ENCODE peak calls at places on chromosomes 5 and 9, in ten cellular contexts. W is cardiac muscle cell, Q is IMR-90, I is astrocyte of the spinal cord, U is WTC11, E is OCI-LY7, K is epithelial cell of esophagus, O is Calu3, D is H9, M is GM13977. X is an unnamed sample.

GRCh38 chr5:78823196-78823595 is 161.9 kb downstream of the ARSB start:
- DNase-seq in W (no peak), Q (no peak), I (no peak), U (no peak), E (no peak), K (no peak), O (no peak), D (no peak), M (no peak), X (no peak)

GRCh38 chr9:3968891-3969290 is 331.0 kb downstream of the GLIS3 start:
- DNase-seq in W (no peak), Q (peak), I (no peak), U (no peak), E (no peak), K (peak), O (peak), D (no peak), M (no peak), X (no peak)

GRCh38 chr5:119583684-119584083 is 45.7 kb upstream of the FAM170A start:
- DNase-seq in W (no peak), Q (no peak), I (no peak), U (no peak), E (no peak), K (peak), O (no peak), D (no peak), M (no peak), X (no peak)

GRCh38 chr9:136349546-136349945 is 14.0 kb downstream of the DNLZ start:
- DNase-seq in W (no peak), Q (no peak), I (no peak), U (no peak), E (no peak), K (no peak), O (no peak), D (no peak), M (no peak), X (no peak)

GRCh38 chr5:134226441-134227192 is 744 bp upstream of the PPP2CA start:
- DNase-seq in W (no peak), Q (peak), I (no peak), U (no peak), E (no peak), K (peak), O (no peak), D (no peak), M (no peak), X (no peak)

GRCh38 chr9:17082343-17082742 is 52.5 kb upstream of the CNTLN start:
- DNase-seq in W (peak), Q (peak), I (peak), U (peak), E (no peak), K (no peak), O (no peak), D (peak), M (no peak), X (peak)

GRCh38 chr9:110015759-110016158 is 192.2 kb downstream of the C9orf152 start:
- DNase-seq in W (no peak), Q (peak), I (peak), U (no peak), E (no peak), K (peak), O (no peak), D (no peak), M (no peak), X (peak)

GRCh38 chr9:4905135-4905490 is 80.0 kb upstream of the JAK2 start:
- DNase-seq in W (no peak), Q (no peak), I (no peak), U (no peak), E (no peak), K (no peak), O (no peak), D (no peak), M (no peak), X (no peak)

GRCh38 chr9:30925635-30926034 is 1458.8 kb upstream of the ACO1 start:
- DNase-seq in W (no peak), Q (no peak), I (no peak), U (no peak), E (no peak), K (peak), O (no peak), D (no peak), M (no peak), X (no peak)

GRCh38 chr5:71573611-71574010 is 13.5 kb upstream of the MCCC2 start:
- DNase-seq in W (peak), Q (no peak), I (no peak), U (no peak), E (no peak), K (no peak), O (no peak), D (no peak), M (no peak), X (no peak)

GRCh38 chr5:415928-416635 is 26.9 kb upstream of the EXOC3 start:
- DNase-seq in W (no peak), Q (no peak), I (no peak), U (peak), E (no peak), K (no peak), O (no peak), D (no peak), M (peak), X (no peak)

GRCh38 chr5:127871448-127872153 is 168.4 kb downstream of the CCDC192 start:
- DNase-seq in W (no peak), Q (no peak), I (peak), U (no peak), E (no peak), K (peak), O (no peak), D (no peak), M (no peak), X (no peak)

GRCh38 chr5:179120421-179120861 is 60.3 kb downstream of the ZNF354C start:
- DNase-seq in W (no peak), Q (no peak), I (no peak), U (no peak), E (no peak), K (no peak), O (no peak), D (no peak), M (no peak), X (no peak)

GRCh38 chr9:83637389-83637788 is 14.4 kb downstream of the IDNK start:
- DNase-seq in W (no peak), Q (no peak), I (no peak), U (no peak), E (no peak), K (no peak), O (no peak), D (no peak), M (no peak), X (no peak)

GRCh38 chr9:99445377-99445891 is 223.4 kb downstream of the SEC61B start:
- DNase-seq in W (peak), Q (peak), I (peak), U (no peak), E (no peak), K (peak), O (no peak), D (no peak), M (no peak), X (peak)

GRCh38 chr5:31194458-31194808 is 947 bp downstream of the CDH6 start:
- DNase-seq in W (peak), Q (peak), I (peak), U (no peak), E (no peak), K (no peak), O (no peak), D (no peak), M (no peak), X (no peak)

GRCh38 chr9:93898502-93899426 is 56.4 kb downstream of the BARX1 start:
- DNase-seq in W (no peak), Q (no peak), I (no peak), U (peak), E (no peak), K (no peak), O (no peak), D (peak), M (no peak), X (no peak)

GRCh38 chr9:138017200-138017599 is 139.6 kb downstream of the CACNA1B start:
- DNase-seq in W (no peak), Q (no peak), I (no peak), U (no peak), E (no peak), K (no peak), O (no peak), D (no peak), M (no peak), X (no peak)

GRCh38 chr9:35814106-35814840 is 569 bp downstream of the HINT2 start:
- DNase-seq in W (peak), Q (peak), I (peak), U (peak), E (peak), K (peak), O (peak), D (peak), M (peak), X (no peak)

GRCh38 chr9:101468116-101468515 is 32.5 kb upstream of the ALDOB start:
- DNase-seq in W (no peak), Q (no peak), I (no peak), U (no peak), E (no peak), K (no peak), O (no peak), D (no peak), M (no peak), X (no peak)

GRCh38 chr5:120228262-120229031 is 235.7 kb upstream of the PRR16 start:
- DNase-seq in W (no peak), Q (no peak), I (no peak), U (peak), E (no peak), K (peak), O (no peak), D (peak), M (no peak), X (no peak)

GRCh38 chr9:4567601-4568000 is 77.3 kb downstream of the SLC1A1 start:
- DNase-seq in W (no peak), Q (no peak), I (no peak), U (no peak), E (no peak), K (peak), O (no peak), D (no peak), M (no peak), X (no peak)

GRCh38 chr9:136808075-136808780 is 480 bp downstream of the RABL6 start:
- DNase-seq in W (peak), Q (no peak), I (no peak), U (no peak), E (peak), K (no peak), O (peak), D (peak), M (peak), X (no peak)

GRCh38 chr5:178296066-178296465 is 63.5 kb upstream of the PHYKPL start:
- DNase-seq in W (no peak), Q (no peak), I (no peak), U (no peak), E (no peak), K (no peak), O (no peak), D (no peak), M (no peak), X (no peak)

GRCh38 chr5:168734657-168735344 is 155.6 kb upstream of the PANK3 start:
- DNase-seq in W (no peak), Q (peak), I (no peak), U (no peak), E (no peak), K (no peak), O (no peak), D (no peak), M (peak), X (no peak)

GRCh38 chr9:70403166-70403565 is 11.3 kb downstream of the KLF9 start:
- DNase-seq in W (no peak), Q (no peak), I (no peak), U (no peak), E (no peak), K (no peak), O (no peak), D (no peak), M (no peak), X (no peak)

GRCh38 chr5:123116063-123116462 is 27.0 kb downstream of the PRDM6 start:
- DNase-seq in W (no peak), Q (peak), I (no peak), U (no peak), E (no peak), K (no peak), O (no peak), D (no peak), M (no peak), X (no peak)

GRCh38 chr9:123550797-123551196 is 194.8 kb downstream of the CRB2 start:
- DNase-seq in W (peak), Q (no peak), I (no peak), U (peak), E (no peak), K (no peak), O (no peak), D (peak), M (no peak), X (no peak)

GRCh38 chr9:20996809-20997208 is 34.6 kb downstream of the HACD4 start:
- DNase-seq in W (no peak), Q (no peak), I (no peak), U (no peak), E (peak), K (no peak), O (no peak), D (no peak), M (no peak), X (no peak)

GRCh38 chr9:129497064-129497836 is 123.7 kb downstream of the C9orf50 start:
- DNase-seq in W (no peak), Q (no peak), I (no peak), U (no peak), E (no peak), K (no peak), O (no peak), D (peak), M (no peak), X (no peak)

GRCh38 chr9:90870646-90871326 is 69.2 kb downstream of the SYK start:
- DNase-seq in W (peak), Q (peak), I (peak), U (no peak), E (peak), K (peak), O (peak), D (no peak), M (peak), X (peak)

GRCh38 chr5:171168177-171168576 is 140.9 kb upstream of the TLX3 start:
- DNase-seq in W (no peak), Q (no peak), I (no peak), U (no peak), E (no peak), K (no peak), O (no peak), D (no peak), M (no peak), X (no peak)

GRCh38 chr5:95446560-95447221 is 55.5 kb downstream of the FAM81B start:
- DNase-seq in W (no peak), Q (peak), I (peak), U (no peak), E (no peak), K (peak), O (no peak), D (no peak), M (no peak), X (peak)

GRCh38 chr9:133360400-133361393 is 4.3 kb downstream of the SURF2 start:
- DNase-seq in W (no peak), Q (no peak), I (no peak), U (no peak), E (no peak), K (no peak), O (no peak), D (no peak), M (no peak), X (no peak)

GRCh38 chr9:133361507-133362092 is 5.2 kb downstream of the SURF2 start:
- DNase-seq in W (no peak), Q (no peak), I (no peak), U (no peak), E (no peak), K (no peak), O (no peak), D (no peak), M (no peak), X (no peak)

GRCh38 chr9:133362359-133363044 is 6.2 kb downstream of the SURF2 start:
- DNase-seq in W (no peak), Q (no peak), I (no peak), U (no peak), E (no peak), K (peak), O (no peak), D (no peak), M (no peak), X (no peak)

GRCh38 chr9:133357656-133358055 is 1.3 kb downstream of the SURF2 start:
- DNase-seq in W (no peak), Q (no peak), I (no peak), U (no peak), E (no peak), K (no peak), O (no peak), D (no peak), M (no peak), X (no peak)

DNA sequence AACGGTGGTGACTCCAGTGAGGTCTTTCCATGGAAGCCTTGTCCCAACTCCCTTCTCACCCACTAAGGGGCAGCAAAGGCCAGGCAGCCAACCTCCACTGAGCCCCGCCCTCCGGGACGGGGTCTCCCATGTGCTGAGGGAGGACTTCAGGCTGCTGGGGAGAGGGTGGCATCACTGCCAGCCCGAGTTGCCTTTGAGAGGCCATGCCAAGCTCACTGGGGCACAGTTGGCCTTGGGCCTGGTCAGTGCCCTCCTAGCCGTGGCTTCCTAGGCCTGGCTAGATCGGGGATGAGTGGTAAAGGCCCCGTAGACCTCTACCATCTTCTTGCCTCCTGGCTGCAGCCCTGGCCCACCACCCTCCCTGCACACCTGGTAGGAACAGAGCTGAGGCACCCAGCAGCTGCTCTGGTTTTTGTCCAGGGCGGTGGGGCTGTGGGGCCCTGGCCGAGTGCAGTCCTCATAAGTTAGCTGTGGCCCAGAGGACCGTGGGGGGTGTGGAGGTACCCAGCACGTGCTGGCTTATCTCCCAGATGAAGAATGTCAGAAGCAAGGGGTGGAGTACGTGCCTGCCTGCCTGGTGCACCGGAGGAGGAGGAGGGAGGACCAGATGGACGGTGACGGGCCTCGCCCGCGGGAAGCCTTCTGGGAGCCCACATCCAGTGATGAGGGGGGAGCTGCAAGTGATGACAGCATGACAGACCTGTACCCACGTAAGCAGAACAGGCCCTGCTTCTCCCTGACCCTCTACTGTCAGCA is 3.2 kb downstream of the SURF2 start:
- DNase-seq in W (peak), Q (no peak), I (no peak), U (peak), E (no peak), K (no peak), O (no peak), D (peak), M (no peak), X (no peak)
- TF ChIP-seq CTCF in W (peak), Q (peak), I (peak), U (no peak), E (peak), K (peak), O (no peak), D (peak), M (peak), X (peak)

DNA sequence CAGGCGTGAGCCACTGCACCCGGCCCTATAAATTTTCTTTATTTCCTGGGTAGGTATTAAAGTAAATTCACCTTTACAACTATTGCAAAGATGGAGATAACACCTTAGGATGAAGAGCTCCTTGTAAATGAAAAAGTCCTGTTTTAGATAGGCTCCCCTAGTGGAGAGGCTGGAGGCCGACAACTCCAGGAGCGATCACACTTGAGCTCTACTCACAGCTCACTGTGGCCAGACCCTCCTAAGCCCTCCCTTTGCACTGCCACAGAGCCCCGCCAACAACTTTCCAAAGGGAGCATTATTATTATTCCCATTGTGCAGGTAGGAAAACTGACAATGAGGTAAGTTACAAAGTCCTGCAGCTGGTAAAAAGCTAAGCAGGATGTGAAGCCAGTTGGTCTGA is 139.1 kb upstream of the ERCC6L2 start:
- DNase-seq in W (no peak), Q (no peak), I (no peak), U (peak), E (peak), K (no peak), O (no peak), D (peak), M (no peak), X (no peak)
- TF ChIP-seq CTCF in W (peak), Q (peak), I (peak), U (peak), E (peak), K (peak), O (peak), D (peak), M (peak), X (peak)

GRCh38 chr5:149730620-149731331 is 666 bp downstream of the PPARGC1B start:
- DNase-seq in W (peak), Q (no peak), I (peak), U (peak), E (peak), K (peak), O (peak), D (peak), M (peak), X (no peak)
- TF ChIP-seq CTCF in W (no peak), Q (no peak), I (no peak), U (no peak), E (peak), K (no peak), O (no peak), D (no peak), M (peak), X (no peak)

DNA sequence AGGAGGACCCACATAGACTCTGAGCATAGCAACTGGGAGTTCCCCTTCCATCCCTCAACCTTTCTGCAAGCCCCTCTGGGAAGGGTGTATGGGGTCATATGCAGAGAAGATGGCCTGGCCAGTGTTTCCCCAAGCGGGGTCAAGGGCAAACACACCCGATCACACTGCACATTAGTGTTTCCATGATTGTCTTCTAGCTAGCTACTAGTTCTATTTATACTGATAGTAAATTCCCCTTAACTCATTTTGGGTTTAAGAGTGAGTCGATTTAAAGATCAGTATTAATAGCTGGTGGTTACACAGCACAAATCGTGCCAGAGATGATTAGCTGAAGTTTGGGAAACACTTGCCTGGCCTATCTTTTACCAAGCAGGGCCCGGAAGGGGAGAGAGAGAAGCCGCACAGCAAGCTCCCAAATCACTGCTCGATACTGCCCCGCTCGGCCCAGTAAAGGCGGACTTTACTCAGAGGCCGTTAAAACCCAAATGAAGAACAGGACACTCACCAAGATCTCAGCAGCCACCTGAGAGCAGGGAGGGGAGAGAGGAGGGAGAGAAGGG is 29.4 kb upstream of the TNIP1 start:
- DNase-seq in W (no peak), Q (no peak), I (no peak), U (no peak), E (no peak), K (no peak), O (no peak), D (no peak), M (no peak), X (no peak)
- TF ChIP-seq CTCF in W (no peak), Q (no peak), I (no peak), U (no peak), E (no peak), K (no peak), O (no peak), D (no peak), M (peak), X (no peak)

DNA sequence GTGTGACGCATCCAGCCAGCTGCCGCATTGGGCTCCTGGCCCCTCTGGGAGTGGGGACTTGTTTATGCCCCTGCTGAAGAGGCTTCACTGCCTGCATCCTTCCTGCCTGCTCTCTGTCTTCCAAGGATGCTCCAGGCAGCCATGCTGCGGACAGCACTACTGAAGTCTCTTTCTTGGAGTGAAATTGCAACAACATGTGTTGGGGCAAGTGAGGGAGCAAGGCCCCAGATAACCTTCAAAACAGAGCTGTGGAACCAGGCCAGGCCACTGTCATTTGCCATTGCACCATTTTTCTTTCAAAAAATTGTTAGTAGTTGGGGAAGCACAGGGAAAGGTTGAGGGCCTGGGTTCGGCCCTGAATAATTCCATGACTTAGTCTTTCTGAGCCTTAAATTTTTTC is 169.6 kb upstream of the ADRA1B start:
- DNase-seq in W (no peak), Q (no peak), I (no peak), U (no peak), E (no peak), K (no peak), O (no peak), D (no peak), M (no peak), X (no peak)
- TF ChIP-seq CTCF in W (no peak), Q (no peak), I (no peak), U (no peak), E (no peak), K (no peak), O (no peak), D (no peak), M (no peak), X (no peak)

X was measured in astrocyte of the cerebellum.